ENCODE peak calls at places on chromosomes 3 and 15, in five cellular contexts. One of them, this sample, is unnamed.

GRCh38 chr15:26087395-26087794 is 224.3 kb upstream of the ATP10A start:
- DNase-seq in transverse colon: no peak
- DNase-seq in body of pancreas: no peak
- DNase-seq in uterus: no peak
- DNase-seq in adrenal gland: no peak
- DNase-seq in this sample: no peak

GRCh38 chr15:70539912-70540520 is 223.3 kb downstream of the UACA start:
- DNase-seq in transverse colon: no peak
- DNase-seq in body of pancreas: no peak
- DNase-seq in uterus: no peak
- DNase-seq in adrenal gland: no peak
- DNase-seq in this sample: no peak

GRCh38 chr15:95902606-95903005 is 427.9 kb upstream of the NR2F2 start:
- DNase-seq in transverse colon: no peak
- DNase-seq in body of pancreas: no peak
- DNase-seq in uterus: no peak
- DNase-seq in adrenal gland: no peak
- DNase-seq in this sample: no peak

GRCh38 chr15:46682969-46683791 is 1034.1 kb upstream of the SEMA6D start:
- DNase-seq in transverse colon: peak; percentile 42
- DNase-seq in body of pancreas: no peak
- DNase-seq in uterus: no peak
- DNase-seq in adrenal gland: no peak
- DNase-seq in this sample: no peak

GRCh38 chr3:9883676-9884554 is 3.9 kb upstream of the CIDEC start:
- DNase-seq in transverse colon: no peak
- DNase-seq in body of pancreas: no peak
- DNase-seq in uterus: peak; percentile 53
- DNase-seq in adrenal gland: no peak
- DNase-seq in this sample: no peak

GRCh38 chr3:146546366-146546965 is 2.1 kb upstream of the PLSCR1 start:
- DNase-seq in transverse colon: no peak
- DNase-seq in body of pancreas: no peak
- DNase-seq in uterus: no peak
- DNase-seq in adrenal gland: no peak
- DNase-seq in this sample: no peak

GRCh38 chr3:46498916-46499519 is 1.2 kb downstream of the RTP3 start:
- DNase-seq in transverse colon: no peak
- DNase-seq in body of pancreas: no peak
- DNase-seq in uterus: no peak
- DNase-seq in adrenal gland: no peak
- DNase-seq in this sample: peak; percentile 36

GRCh38 chr3:40185029-40185695 is 124.3 kb upstream of the EIF1B start:
- DNase-seq in transverse colon: no peak
- DNase-seq in body of pancreas: no peak
- DNase-seq in uterus: no peak
- DNase-seq in adrenal gland: no peak
- DNase-seq in this sample: no peak

GRCh38 chr15:90294601-90295269 is 29.3 kb downstream of the NGRN start:
- DNase-seq in transverse colon: no peak
- DNase-seq in body of pancreas: no peak
- DNase-seq in uterus: peak; percentile 50
- DNase-seq in adrenal gland: no peak
- DNase-seq in this sample: no peak

GRCh38 chr3:46006646-46007045 is 11.0 kb upstream of the FYCO1 start:
- DNase-seq in transverse colon: no peak
- DNase-seq in body of pancreas: no peak
- DNase-seq in uterus: no peak
- DNase-seq in adrenal gland: no peak
- DNase-seq in this sample: no peak

GRCh38 chr3:194472290-194472920 is 14.4 kb downstream of the ATP13A3 start:
- DNase-seq in transverse colon: no peak
- DNase-seq in body of pancreas: peak; percentile 71
- DNase-seq in uterus: peak; percentile 29
- DNase-seq in adrenal gland: no peak
- DNase-seq in this sample: peak; percentile 73

GRCh38 chr15:67043939-67044771 is 21.2 kb upstream of the SMAD3 start:
- DNase-seq in transverse colon: no peak
- DNase-seq in body of pancreas: peak; percentile 59
- DNase-seq in uterus: no peak
- DNase-seq in adrenal gland: no peak
- DNase-seq in this sample: no peak

GRCh38 chr3:50267280-50267913 is 1.6 kb upstream of the SEMA3B start:
- DNase-seq in transverse colon: peak; percentile 79
- DNase-seq in body of pancreas: peak; percentile 74
- DNase-seq in uterus: peak; percentile 74
- DNase-seq in adrenal gland: peak; percentile 24
- DNase-seq in this sample: no peak

GRCh38 chr3:152281032-152281713 is 12.4 kb downstream of the MBNL1 start:
- DNase-seq in transverse colon: no peak
- DNase-seq in body of pancreas: no peak
- DNase-seq in uterus: no peak
- DNase-seq in adrenal gland: no peak
- DNase-seq in this sample: peak; percentile 42

GRCh38 chr3:48157950-48158376 is 30.3 kb downstream of the CDC25A start:
- DNase-seq in transverse colon: peak; percentile 51
- DNase-seq in body of pancreas: peak; percentile 55
- DNase-seq in uterus: peak; percentile 64
- DNase-seq in adrenal gland: peak; percentile 45
- DNase-seq in this sample: peak; percentile 80

GRCh38 chr3:11998091-11998490 is 6.1 kb upstream of the SYN2 start:
- DNase-seq in transverse colon: no peak
- DNase-seq in body of pancreas: no peak
- DNase-seq in uterus: no peak
- DNase-seq in adrenal gland: no peak
- DNase-seq in this sample: no peak

GRCh38 chr3:104388624-104389023 is 978.1 kb upstream of the ALCAM start:
- DNase-seq in transverse colon: no peak
- DNase-seq in body of pancreas: no peak
- DNase-seq in uterus: no peak
- DNase-seq in adrenal gland: no peak
- DNase-seq in this sample: no peak

GRCh38 chr15:101459579-101460300 is 29.8 kb downstream of the PCSK6 start:
- DNase-seq in transverse colon: no peak
- DNase-seq in body of pancreas: no peak
- DNase-seq in uterus: no peak
- DNase-seq in adrenal gland: no peak
- DNase-seq in this sample: no peak

GRCh38 chr15:83287541-83288027 is 3.1 kb upstream of the BNC1 start:
- DNase-seq in transverse colon: no peak
- DNase-seq in body of pancreas: no peak
- DNase-seq in uterus: no peak
- DNase-seq in adrenal gland: no peak
- DNase-seq in this sample: no peak

GRCh38 chr15:42035362-42035761 is 14.5 kb upstream of the PLA2G4E start:
- DNase-seq in transverse colon: peak; percentile 41
- DNase-seq in body of pancreas: no peak
- DNase-seq in uterus: no peak
- DNase-seq in adrenal gland: no peak
- DNase-seq in this sample: no peak

GRCh38 chr3:182618981-182619591 is 174.2 kb upstream of the ATP11B start:
- DNase-seq in transverse colon: no peak
- DNase-seq in body of pancreas: no peak
- DNase-seq in uterus: no peak
- DNase-seq in adrenal gland: no peak
- DNase-seq in this sample: no peak

GRCh38 chr3:187210555-187211327 is 13.5 kb downstream of the RTP1 start:
- DNase-seq in transverse colon: no peak
- DNase-seq in body of pancreas: peak; percentile 8
- DNase-seq in uterus: no peak
- DNase-seq in adrenal gland: no peak
- DNase-seq in this sample: peak; percentile 13

GRCh38 chr3:43287514-43287913 is 1.2 kb downstream of the SNRK start:
- DNase-seq in transverse colon: no peak
- DNase-seq in body of pancreas: no peak
- DNase-seq in uterus: no peak
- DNase-seq in adrenal gland: no peak
- DNase-seq in this sample: no peak

GRCh38 chr3:43286886-43287301 is 554 bp downstream of the SNRK start:
- DNase-seq in transverse colon: peak; percentile 34
- DNase-seq in body of pancreas: no peak
- DNase-seq in uterus: no peak
- DNase-seq in adrenal gland: no peak
- DNase-seq in this sample: peak; percentile 83

GRCh38 chr3:43288366-43288765 is 2.0 kb downstream of the SNRK start:
- DNase-seq in transverse colon: no peak
- DNase-seq in body of pancreas: no peak
- DNase-seq in uterus: no peak
- DNase-seq in adrenal gland: no peak
- DNase-seq in this sample: peak; percentile 51

GRCh38 chr3:43285644-43286043 is 696 bp upstream of the SNRK start:
- DNase-seq in transverse colon: no peak
- DNase-seq in body of pancreas: peak; percentile 23
- DNase-seq in uterus: peak; percentile 21
- DNase-seq in adrenal gland: peak; percentile 18
- DNase-seq in this sample: no peak

DNA sequence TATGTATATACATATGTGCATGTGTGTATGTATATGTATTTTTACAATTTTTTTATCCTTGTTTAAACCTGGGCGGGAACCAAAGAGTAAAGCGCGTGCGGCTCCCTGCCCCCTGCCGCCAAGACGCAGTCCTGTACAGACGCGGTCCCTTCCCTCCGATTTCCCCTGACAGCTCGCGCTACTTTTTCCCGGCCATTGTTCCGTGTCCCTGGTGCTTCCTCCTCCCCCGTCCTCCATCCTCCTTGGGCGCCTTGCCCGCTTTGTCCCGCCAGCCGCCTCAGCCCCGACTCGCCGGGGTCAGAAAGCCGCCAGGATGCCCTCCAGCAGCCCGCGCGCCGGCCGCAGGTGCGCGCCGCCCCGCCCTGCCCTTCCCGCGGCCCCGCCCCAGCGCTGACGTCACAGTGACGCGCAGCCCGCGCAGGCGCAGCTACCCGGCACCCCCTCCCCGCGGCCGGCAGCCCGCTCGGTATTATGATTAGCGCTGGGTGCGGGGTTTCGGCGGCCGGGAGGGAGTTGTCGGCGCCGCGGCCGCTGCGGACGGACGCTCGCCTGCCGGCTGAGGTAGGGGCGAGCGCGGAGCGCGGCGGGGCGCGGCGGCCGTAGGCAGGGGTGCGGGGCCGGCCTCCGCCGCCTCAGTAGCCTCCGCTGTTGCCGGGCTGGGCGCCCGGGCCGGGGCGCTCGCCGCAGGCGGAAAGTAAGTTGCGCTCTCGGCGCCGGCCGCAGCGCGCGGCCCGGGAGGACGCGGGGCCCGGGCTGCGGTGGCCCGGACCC is at the start of gene SNRK:
- DNase-seq in transverse colon: peak; percentile 94
- DNase-seq in body of pancreas: peak; percentile 87
- DNase-seq in uterus: peak; percentile 83
- DNase-seq in adrenal gland: peak; percentile 80
- DNase-seq in this sample: peak; percentile 88
- TF ChIP-seq POLR2A in transverse colon: peak; percentile 50
- TF ChIP-seq POLR2A in body of pancreas: peak; percentile 72
- TF ChIP-seq POLR2A in uterus: peak; percentile 98
- TF ChIP-seq POLR2A in adrenal gland: peak; percentile 92
- TF ChIP-seq POLR2A in this sample: peak; percentile 70

DNA sequence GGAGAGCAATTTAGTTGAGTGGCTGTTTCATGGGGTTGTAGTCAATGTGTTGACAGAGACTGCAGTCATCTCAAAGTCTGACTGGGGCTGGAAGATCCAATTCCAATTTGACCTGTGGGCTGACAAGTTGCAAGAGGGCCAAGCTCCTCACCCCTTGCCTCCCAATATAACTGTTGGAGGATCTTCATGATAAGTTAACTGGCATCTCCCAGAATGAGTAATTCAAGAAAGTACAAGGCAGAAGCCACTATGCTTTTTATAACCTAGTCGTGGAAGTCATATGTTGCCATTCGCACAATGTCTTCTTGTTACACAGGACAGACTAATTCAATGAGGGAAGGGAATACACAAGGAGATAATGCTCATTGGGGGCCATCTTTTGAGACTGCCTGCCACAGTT is 29.1 kb downstream of the GPR15 start:
- DNase-seq in transverse colon: no peak
- DNase-seq in body of pancreas: no peak
- DNase-seq in uterus: no peak
- DNase-seq in adrenal gland: no peak
- DNase-seq in this sample: no peak
- TF ChIP-seq POLR2A in transverse colon: no peak
- TF ChIP-seq POLR2A in body of pancreas: no peak
- TF ChIP-seq POLR2A in uterus: no peak
- TF ChIP-seq POLR2A in adrenal gland: no peak
- TF ChIP-seq POLR2A in this sample: no peak

DNA sequence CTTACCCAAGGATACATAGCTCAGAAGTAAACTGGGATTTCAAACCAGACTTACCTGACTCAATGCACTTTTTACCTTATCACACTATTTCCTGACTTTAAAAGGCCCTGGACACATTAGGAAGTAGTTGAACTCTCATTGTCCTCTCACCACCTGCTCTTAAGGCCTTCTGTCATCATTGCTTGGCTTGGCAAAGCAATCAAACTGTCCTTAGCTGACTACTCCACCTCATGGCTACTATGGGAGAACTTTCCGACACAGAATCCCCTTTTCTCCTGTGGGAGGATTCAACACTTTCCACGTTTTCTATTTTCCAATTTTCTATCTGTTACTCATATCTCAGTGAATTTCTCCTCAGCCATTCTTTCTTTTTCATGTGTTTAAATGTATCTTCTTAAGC is 55.4 kb downstream of the ZNF148 start:
- DNase-seq in transverse colon: no peak
- DNase-seq in body of pancreas: no peak
- DNase-seq in uterus: no peak
- DNase-seq in adrenal gland: no peak
- DNase-seq in this sample: no peak
- TF ChIP-seq POLR2A in transverse colon: no peak
- TF ChIP-seq POLR2A in body of pancreas: no peak
- TF ChIP-seq POLR2A in uterus: no peak
- TF ChIP-seq POLR2A in adrenal gland: no peak
- TF ChIP-seq POLR2A in this sample: no peak

DNA sequence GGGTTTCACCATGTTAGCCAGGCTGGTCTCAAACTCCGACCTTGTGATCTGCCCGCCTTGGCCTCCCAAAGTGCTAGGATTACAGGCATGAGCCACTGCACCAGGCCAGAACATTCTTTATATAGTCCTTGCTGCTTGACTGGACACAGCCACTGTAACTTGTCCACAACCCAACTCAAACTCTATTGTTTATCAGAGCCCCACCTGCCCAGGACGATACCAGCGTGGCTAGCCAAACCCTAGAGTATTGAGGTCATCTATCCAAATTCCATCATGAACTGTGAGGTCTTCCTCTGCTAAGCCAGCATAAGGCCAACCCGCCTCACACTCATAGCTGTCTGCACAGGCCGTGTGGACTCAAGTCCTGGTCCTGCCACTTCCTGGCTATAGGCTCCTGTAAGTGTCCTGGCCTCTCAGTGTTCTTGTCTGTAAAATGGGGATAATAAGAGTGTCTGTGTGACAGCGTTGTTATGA is 63.9 kb downstream of the DAPK2 start:
- DNase-seq in transverse colon: peak; percentile 2
- DNase-seq in body of pancreas: no peak
- DNase-seq in uterus: no peak
- DNase-seq in adrenal gland: no peak
- DNase-seq in this sample: no peak
- TF ChIP-seq POLR2A in transverse colon: no peak
- TF ChIP-seq POLR2A in body of pancreas: no peak
- TF ChIP-seq POLR2A in uterus: no peak
- TF ChIP-seq POLR2A in adrenal gland: no peak
- TF ChIP-seq POLR2A in this sample: no peak